ENCODE peak calls at places on chromosomes 13 and 19, in eight cellular contexts. One of them, this sample, is unnamed.
A peak's percentile ranks its signal among the peaks of the same experiment; 100 is the strongest.

GRCh38 chr13:21837841-21838551 is 167.1 kb downstream of the FGF9 start:
- DNase-seq in A549: no peak
- DNase-seq in pancreas: no peak
- DNase-seq in K562: no peak
- DNase-seq in osteoblast: no peak
- DNase-seq in neural progenitor cell: no peak
- DNase-seq in thoracic aorta: no peak
- DNase-seq in kidney: no peak
- DNase-seq in this sample: no peak

GRCh38 chr13:44158741-44159632 is 214.6 kb upstream of the SERP2 start:
- DNase-seq in A549: no peak
- DNase-seq in neural progenitor cell: no peak
- DNase-seq in osteoblast: no peak
- DNase-seq in thoracic aorta: no peak
- DNase-seq in kidney: peak; percentile 41
- DNase-seq in pancreas: no peak
- DNase-seq in K562: no peak
- DNase-seq in this sample: no peak

GRCh38 chr19:48560095-48560530 is 8.1 kb downstream of the SULT2B1 start:
- DNase-seq in thoracic aorta: no peak
- DNase-seq in K562: peak; percentile 47
- DNase-seq in A549: peak; percentile 72
- DNase-seq in pancreas: no peak
- DNase-seq in osteoblast: no peak
- DNase-seq in neural progenitor cell: peak; percentile 32
- DNase-seq in kidney: no peak
- DNase-seq in this sample: no peak

GRCh38 chr13:45564108-45564507 is 51.4 kb downstream of the ERICH6B start:
- DNase-seq in neural progenitor cell: no peak
- DNase-seq in pancreas: no peak
- DNase-seq in kidney: no peak
- DNase-seq in osteoblast: no peak
- DNase-seq in A549: peak; percentile 6
- DNase-seq in K562: no peak
- DNase-seq in thoracic aorta: no peak
- DNase-seq in this sample: peak; percentile 37

GRCh38 chr13:37923236-37923635 is 53.7 kb upstream of the TRPC4 start:
- DNase-seq in thoracic aorta: no peak
- DNase-seq in A549: no peak
- DNase-seq in pancreas: no peak
- DNase-seq in kidney: no peak
- DNase-seq in K562: no peak
- DNase-seq in neural progenitor cell: no peak
- DNase-seq in osteoblast: no peak
- DNase-seq in this sample: no peak

GRCh38 chr19:38125238-38125637 is 98.8 kb downstream of the DPF1 start:
- DNase-seq in K562: no peak
- DNase-seq in neural progenitor cell: no peak
- DNase-seq in thoracic aorta: no peak
- DNase-seq in osteoblast: no peak
- DNase-seq in A549: no peak
- DNase-seq in kidney: no peak
- DNase-seq in pancreas: no peak
- DNase-seq in this sample: no peak

GRCh38 chr19:44051654-44052402 is at the start of gene ZNF223:
- DNase-seq in thoracic aorta: peak; percentile 80
- DNase-seq in osteoblast: peak; percentile 95
- DNase-seq in A549: peak; percentile 96
- DNase-seq in neural progenitor cell: peak; percentile 94
- DNase-seq in pancreas: peak; percentile 96
- DNase-seq in kidney: peak; percentile 97
- DNase-seq in K562: peak; percentile 73
- DNase-seq in this sample: peak; percentile 73

GRCh38 chr19:35513231-35513974 is at the start of gene DMKN:
- DNase-seq in A549: no peak
- DNase-seq in thoracic aorta: no peak
- DNase-seq in pancreas: no peak
- DNase-seq in kidney: no peak
- DNase-seq in neural progenitor cell: no peak
- DNase-seq in K562: peak; percentile 54
- DNase-seq in osteoblast: peak; percentile 97
- DNase-seq in this sample: no peak

GRCh38 chr13:20492641-20493040 is 33.0 kb downstream of the CRYL1 start:
- DNase-seq in K562: peak; percentile 19
- DNase-seq in kidney: no peak
- DNase-seq in A549: peak; percentile 52
- DNase-seq in osteoblast: no peak
- DNase-seq in pancreas: no peak
- DNase-seq in thoracic aorta: no peak
- DNase-seq in neural progenitor cell: peak; percentile 41
- DNase-seq in this sample: no peak

GRCh38 chr19:49809155-49809986 is 3.7 kb downstream of the FUZ start:
- DNase-seq in thoracic aorta: no peak
- DNase-seq in kidney: peak; percentile 91
- DNase-seq in pancreas: peak; percentile 67
- DNase-seq in K562: no peak
- DNase-seq in A549: peak; percentile 42
- DNase-seq in neural progenitor cell: peak; percentile 71
- DNase-seq in osteoblast: peak; percentile 93
- DNase-seq in this sample: no peak

GRCh38 chr19:51692065-51692915 is 840 bp upstream of the SPACA6 start:
- DNase-seq in A549: no peak
- DNase-seq in pancreas: no peak
- DNase-seq in thoracic aorta: no peak
- DNase-seq in neural progenitor cell: no peak
- DNase-seq in K562: no peak
- DNase-seq in osteoblast: peak; percentile 84
- DNase-seq in kidney: peak; percentile 76
- DNase-seq in this sample: no peak

GRCh38 chr13:97142452-97142851 is 79.7 kb upstream of the MBNL2 start:
- DNase-seq in pancreas: peak; percentile 28
- DNase-seq in A549: peak; percentile 74
- DNase-seq in K562: peak; percentile 12
- DNase-seq in osteoblast: no peak
- DNase-seq in neural progenitor cell: no peak
- DNase-seq in thoracic aorta: no peak
- DNase-seq in kidney: no peak
- DNase-seq in this sample: no peak

GRCh38 chr13:97141564-97142005 is 80.5 kb upstream of the MBNL2 start:
- DNase-seq in pancreas: peak; percentile 61
- DNase-seq in neural progenitor cell: peak; percentile 26
- DNase-seq in kidney: no peak
- DNase-seq in thoracic aorta: no peak
- DNase-seq in K562: peak; percentile 32
- DNase-seq in osteoblast: no peak
- DNase-seq in A549: peak; percentile 89
- DNase-seq in this sample: peak; percentile 71

GRCh38 chr13:97140611-97141010 is 81.5 kb upstream of the MBNL2 start:
- DNase-seq in osteoblast: no peak
- DNase-seq in pancreas: no peak
- DNase-seq in neural progenitor cell: no peak
- DNase-seq in kidney: no peak
- DNase-seq in thoracic aorta: no peak
- DNase-seq in A549: no peak
- DNase-seq in K562: no peak
- DNase-seq in this sample: no peak

GRCh38 chr13:97148894-97149293 is 73.2 kb upstream of the MBNL2 start:
- DNase-seq in pancreas: no peak
- DNase-seq in A549: no peak
- DNase-seq in kidney: no peak
- DNase-seq in K562: peak; percentile 9
- DNase-seq in osteoblast: no peak
- DNase-seq in neural progenitor cell: no peak
- DNase-seq in thoracic aorta: no peak
- DNase-seq in this sample: no peak

DNA sequence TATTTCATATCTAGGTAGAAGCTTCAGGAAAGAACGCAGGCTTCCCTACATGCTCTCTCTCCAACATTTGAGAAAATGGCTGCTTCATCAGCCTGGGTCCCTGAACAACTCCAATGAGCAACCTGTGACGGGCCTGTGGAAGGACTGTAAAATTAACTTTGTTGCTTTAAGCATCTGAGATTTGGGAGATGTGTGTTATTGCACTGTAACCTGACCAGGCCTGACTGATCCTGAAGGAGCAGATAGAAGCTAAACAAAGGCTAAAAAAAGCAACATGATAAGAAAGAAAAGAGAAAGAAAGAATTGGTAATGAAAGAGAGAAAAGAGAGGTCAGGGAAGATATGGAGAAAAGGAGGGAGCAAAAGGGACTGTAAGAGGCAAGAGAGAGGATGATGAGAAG is 77.1 kb upstream of the MBNL2 start:
- DNase-seq in thoracic aorta: no peak
- DNase-seq in neural progenitor cell: no peak
- DNase-seq in osteoblast: no peak
- DNase-seq in kidney: no peak
- DNase-seq in A549: no peak
- DNase-seq in pancreas: no peak
- DNase-seq in K562: no peak
- DNase-seq in this sample: no peak
- H3K9me3 ChIP-seq in thoracic aorta: no peaks in the 10 kb centered on the region
- H3K9me3 ChIP-seq in neural progenitor cell: no peaks in the 10 kb centered on the region
- H3K9me3 ChIP-seq in osteoblast: no peaks in the 10 kb centered on the region
- H3K9me3 ChIP-seq in kidney: no peaks in the 10 kb centered on the region
- H3K9me3 ChIP-seq in A549: no peaks in the 10 kb centered on the region
- H3K9me3 ChIP-seq in pancreas: no peaks in the 10 kb centered on the region
- H3K9me3 ChIP-seq in K562: no peaks in the 10 kb centered on the region
- H3K9me3 ChIP-seq in this sample: no peaks in the 10 kb centered on the region

GRCh38 chr19:41226053-41226873 is 7.2 kb downstream of the AXL start:
- DNase-seq in K562: peak; percentile 93
- DNase-seq in kidney: peak; percentile 86
- DNase-seq in osteoblast: peak; percentile 95
- DNase-seq in neural progenitor cell: peak; percentile 75
- DNase-seq in thoracic aorta: peak; percentile 34
- DNase-seq in A549: peak; percentile 95
- DNase-seq in pancreas: peak; percentile 68
- DNase-seq in this sample: peak; percentile 85
- H3K27ac ChIP-seq in K562: peak overlapping the region; percentile 88
- H3K27ac ChIP-seq in kidney: peak overlapping the region; percentile 14
- H3K27ac ChIP-seq in osteoblast: peak overlapping the region; percentile 95
- H3K27ac ChIP-seq in neural progenitor cell: no peak overlapping the region
- H3K27ac ChIP-seq in thoracic aorta: peak overlapping the region; percentile 85
- H3K27ac ChIP-seq in A549: peak overlapping the region; percentile 91
- H3K27ac ChIP-seq in pancreas: peak overlapping the region; percentile 42
- H3K27ac ChIP-seq in this sample: peak overlapping the region; percentile 97

GRCh38 chr19:7326105-7326877 is 22.4 kb upstream of the ARHGEF18 start:
- DNase-seq in kidney: no peak
- DNase-seq in osteoblast: no peak
- DNase-seq in neural progenitor cell: peak; percentile 38
- DNase-seq in pancreas: no peak
- DNase-seq in thoracic aorta: no peak
- DNase-seq in A549: peak; percentile 38
- DNase-seq in K562: peak; percentile 71
- DNase-seq in this sample: no peak
- TF ChIP-seq CTCF in kidney: peak; percentile 23
- TF ChIP-seq CTCF in osteoblast: peak; percentile 43
- TF ChIP-seq CTCF in neural progenitor cell: peak; percentile 53
- TF ChIP-seq CTCF in pancreas: peak; percentile 9
- TF ChIP-seq CTCF in thoracic aorta: peak; percentile 14
- TF ChIP-seq CTCF in A549: peak; percentile 8
- TF ChIP-seq CTCF in K562: peak; percentile 67
- TF ChIP-seq CTCF in this sample: peak; percentile 21

DNA sequence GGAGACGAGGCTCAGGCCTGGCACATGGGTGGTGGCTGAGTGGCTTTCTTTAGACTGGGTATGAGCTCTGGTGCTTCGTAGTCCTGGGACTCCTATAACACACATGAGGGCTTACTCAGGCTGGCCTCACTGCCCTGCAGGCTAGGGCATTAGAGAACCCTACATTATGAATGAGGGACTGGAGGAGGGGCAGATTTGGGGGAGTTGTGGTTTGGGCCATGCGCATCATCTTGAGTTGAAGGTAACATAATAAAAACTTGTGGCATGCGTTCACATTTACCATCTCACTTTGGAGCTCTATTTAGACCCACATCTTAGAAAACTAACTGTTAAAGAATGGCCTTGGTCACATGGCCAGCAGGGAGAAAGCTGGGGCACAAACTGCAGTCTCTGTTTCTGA is 54.2 kb downstream of the STARD13 start:
- DNase-seq in pancreas: no peak
- DNase-seq in neural progenitor cell: no peak
- DNase-seq in A549: no peak
- DNase-seq in K562: no peak
- DNase-seq in osteoblast: no peak
- DNase-seq in kidney: peak; percentile 42
- DNase-seq in thoracic aorta: no peak
- DNase-seq in this sample: no peak
- H3K9me3 ChIP-seq in pancreas: no peaks in the 10 kb centered on the region
- H3K9me3 ChIP-seq in neural progenitor cell: no peaks in the 10 kb centered on the region
- H3K9me3 ChIP-seq in A549: no peaks in the 10 kb centered on the region
- H3K9me3 ChIP-seq in K562: no peaks in the 10 kb centered on the region
- H3K9me3 ChIP-seq in osteoblast: no peaks in the 10 kb centered on the region
- H3K9me3 ChIP-seq in kidney: no peaks in the 10 kb centered on the region
- H3K9me3 ChIP-seq in thoracic aorta: no peaks in the 10 kb centered on the region
- H3K9me3 ChIP-seq in this sample: no peaks in the 10 kb centered on the region

This sample was measured in AG04450.